ENCODE peak calls at places on chromosomes 12 and 14, in nine cellular contexts. E is coronary artery; Y is stimulated activated CD4-positive, alpha-beta T cell treated with anti-CD3 and anti-CD28 coated beads, Interleukin-1b, Interleukin-23, amount 100 ng/mL, for 48 hours; I is HTR-8/SVneo; T is foreskin fibroblast; L is sciatic nerve; F is upper lobe of right lung; X is lower lobe of right lung; M is A549. R is an unnamed sample.

GRCh38 chr14:87457727-87458126 is 535.3 kb downstream of the GALC start:
- DNase-seq in M (no peak), E (no peak), T (no peak), Y (no peak), F (no peak), L (no peak), I (no peak), X (no peak), R (peak)

GRCh38 chr12:495466-495865 is 35.7 kb downstream of the B4GALNT3 start:
- DNase-seq in I (no peak), Y (no peak), E (no peak), L (no peak), T (no peak), M (no peak), F (no peak), X (no peak), R (no peak)

GRCh38 chr14:105067140-105067968 is 2.1 kb upstream of the GPR132 start:
- DNase-seq in T (peak), M (no peak), F (peak), L (no peak), E (no peak), I (peak), X (no peak), Y (peak), R (no peak)

GRCh38 chr12:1443421-1444141 is 150.8 kb downstream of the FBXL14 start:
- DNase-seq in T (peak), Y (no peak), E (no peak), L (no peak), M (no peak), X (no peak), F (no peak), I (no peak), R (no peak)

GRCh38 chr14:95025941-95026340 is 131.4 kb downstream of the DICER1 start:
- DNase-seq in X (no peak), T (no peak), Y (no peak), I (no peak), L (no peak), M (no peak), E (peak), F (no peak), R (no peak)

GRCh38 chr12:110075880-110076279 is 27.6 kb upstream of the C12orf76 start:
- DNase-seq in I (no peak), F (no peak), Y (no peak), T (no peak), M (no peak), E (no peak), X (no peak), L (no peak), R (no peak)

GRCh38 chr12:79420146-79420618 is 270.6 kb downstream of the PAWR start:
- DNase-seq in L (no peak), M (peak), E (no peak), T (peak), F (no peak), X (no peak), Y (no peak), I (peak), R (peak)

GRCh38 chr12:63917864-63918742 is 73.6 kb downstream of the SRGAP1 start:
- DNase-seq in T (peak), X (no peak), M (peak), L (no peak), I (peak), F (no peak), E (no peak), Y (no peak), R (no peak)

GRCh38 chr14:69044965-69045555 is 66.0 kb upstream of the ACTN1 start:
- DNase-seq in L (no peak), M (no peak), E (peak), X (no peak), F (no peak), T (no peak), Y (no peak), I (no peak), R (no peak)

GRCh38 chr12:11677024-11677423 is 27.6 kb downstream of the ETV6 start:
- DNase-seq in I (no peak), F (no peak), X (no peak), E (no peak), L (no peak), T (no peak), Y (no peak), M (no peak), R (no peak)

GRCh38 chr12:70045514-70045913 is 197.7 kb upstream of the CNOT2 start:
- DNase-seq in X (no peak), F (no peak), M (no peak), T (no peak), Y (no peak), I (no peak), E (no peak), L (no peak), R (no peak)

GRCh38 chr12:114025935-114026334 is 59.8 kb upstream of the RBM19 start:
- DNase-seq in M (no peak), Y (no peak), E (no peak), F (no peak), X (no peak), L (no peak), T (no peak), I (no peak), R (no peak)

GRCh38 chr12:107749094-107749493 is 11.8 kb downstream of the PRDM4 start:
- DNase-seq in Y (no peak), M (no peak), L (no peak), F (no peak), I (no peak), X (no peak), T (peak), E (no peak), R (no peak)

GRCh38 chr14:98433436-98433835 is 838.6 kb downstream of the BCL11B start:
- DNase-seq in E (no peak), X (no peak), L (no peak), T (no peak), F (no peak), I (no peak), Y (peak), M (no peak), R (no peak)

GRCh38 chr14:105351920-105352871 is 37.6 kb downstream of the PACS2 start:
- DNase-seq in X (peak), E (peak), M (peak), F (peak), Y (peak), I (peak), T (peak), L (peak), R (peak)

GRCh38 chr12:67427336-67427735 is 158.2 kb downstream of the CAND1 start:
- DNase-seq in Y (no peak), E (no peak), L (no peak), F (no peak), M (no peak), T (no peak), I (no peak), X (no peak), R (no peak)

GRCh38 chr12:15584366-15585041 is 204.7 kb downstream of the EPS8 start:
- DNase-seq in T (peak), L (no peak), F (no peak), I (peak), Y (no peak), M (peak), X (no peak), E (no peak), R (peak)

GRCh38 chr14:51865953-51866747 is 5.7 kb downstream of the GNG2 start:
- DNase-seq in T (no peak), Y (no peak), F (no peak), M (no peak), L (no peak), E (no peak), I (no peak), X (no peak), R (no peak)

GRCh38 chr14:32661216-32661615 is 277.5 kb upstream of the NPAS3 start:
- DNase-seq in L (no peak), I (no peak), T (no peak), X (no peak), F (no peak), Y (no peak), E (no peak), M (no peak), R (no peak)

GRCh38 chr12:24933694-24934407 is 15.1 kb downstream of the BCAT1 start:
- DNase-seq in I (no peak), M (no peak), E (no peak), F (no peak), L (no peak), Y (no peak), T (no peak), X (no peak), R (peak)

GRCh38 chr12:126055521-126055920 is 990.3 kb downstream of the AACS start:
- DNase-seq in F (no peak), Y (no peak), T (no peak), I (no peak), M (no peak), L (no peak), E (no peak), X (no peak), R (no peak)

GRCh38 chr12:7265251-7265650 is 38.6 kb upstream of the ACSM4 start:
- DNase-seq in X (no peak), I (no peak), M (no peak), E (no peak), Y (no peak), L (no peak), F (no peak), T (no peak), R (no peak)

GRCh38 chr12:38541849-38542248 is 225.3 kb downstream of the ALG10B start:
- DNase-seq in X (no peak), L (no peak), F (no peak), Y (no peak), I (no peak), M (no peak), E (no peak), T (no peak), R (no peak)

GRCh38 chr14:88840926-88841325 is 16.5 kb downstream of the TTC8 start:
- DNase-seq in I (no peak), X (no peak), M (no peak), T (no peak), F (no peak), L (no peak), Y (no peak), E (no peak), R (no peak)

GRCh38 chr14:90388437-90388836 is 8.4 kb upstream of the CALM1 start:
- DNase-seq in M (peak), E (no peak), X (no peak), L (no peak), F (no peak), Y (peak), T (peak), I (peak), R (peak)

R was measured in T47D.